ENCODE peak calls at places on chromosomes 11 and 22, in ten cellular contexts. M, J, F, X, K, E, Z, Y, O and I are unnamed samples.

GRCh38 chr22:44535362-44536095 is 37.5 kb upstream of the RTL6 start:
- DNase-seq in M (no peak), J (no peak), F (no peak), X (no peak), K (no peak), E (no peak), Z (no peak), Y (no peak), O (no peak), I (no peak)

GRCh38 chr11:67118059-67118766 is 850 bp upstream of the KDM2A start:
- DNase-seq in M (peak; percentile 28), J (no peak), F (no peak), X (peak; percentile 61), K (no peak), E (no peak), Z (no peak), Y (no peak), O (no peak), I (no peak)

GRCh38 chr11:122692444-122692843 is 36.9 kb downstream of the UBASH3B start:
- DNase-seq in M (no peak), J (no peak), F (no peak), X (no peak), K (no peak), E (no peak), Z (no peak), Y (no peak), O (no peak), I (no peak)

GRCh38 chr11:117870176-117870952 is 6.1 kb downstream of the FXYD6 start:
- DNase-seq in M (peak; percentile 31), J (no peak), F (no peak), X (no peak), K (no peak), E (no peak), Z (no peak), Y (no peak), O (no peak), I (no peak)

GRCh38 chr11:72433455-72434061 is 773 bp downstream of the CLPB start:
- DNase-seq in M (no peak), J (no peak), F (no peak), X (no peak), K (no peak), E (no peak), Z (peak; percentile 5), Y (no peak), O (no peak), I (no peak)

GRCh38 chr11:76698321-76699043 is 27.9 kb upstream of the LRRC32 start:
- DNase-seq in M (no peak), J (no peak), F (no peak), X (peak; percentile 74), K (no peak), E (no peak), Z (no peak), Y (peak; percentile 35), O (no peak), I (no peak)

GRCh38 chr11:123407124-123407995 is 22.7 kb upstream of the GRAMD1B start:
- DNase-seq in M (peak; percentile 26), J (peak; percentile 32), F (peak; percentile 75), X (peak; percentile 83), K (peak; percentile 69), E (peak; percentile 62), Z (peak; percentile 71), Y (peak; percentile 66), O (no peak), I (peak; percentile 49)

GRCh38 chr11:124578761-124579160 is 9.0 kb downstream of the OR8A1 start:
- DNase-seq in M (no peak), J (no peak), F (no peak), X (no peak), K (no peak), E (no peak), Z (no peak), Y (no peak), O (no peak), I (no peak)

GRCh38 chr11:118095967-118096367 is 9.2 kb upstream of the SMIM35 start:
- DNase-seq in M (no peak), J (no peak), F (no peak), X (no peak), K (no peak), E (no peak), Z (no peak), Y (no peak), O (no peak), I (no peak)

GRCh38 chr11:71330349-71330748 is 78.0 kb upstream of the SHANK2 start:
- DNase-seq in M (no peak), J (no peak), F (no peak), X (no peak), K (no peak), E (no peak), Z (no peak), Y (no peak), O (no peak), I (no peak)

GRCh38 chr11:11065396-11065795 is 207.5 kb upstream of the ZBED5 start:
- DNase-seq in M (no peak), J (no peak), F (no peak), X (peak; percentile 54), K (no peak), E (no peak), Z (no peak), Y (no peak), O (no peak), I (no peak)

GRCh38 chr22:20422965-20423635 is 14.5 kb downstream of the SCARF2 start:
- DNase-seq in M (peak; percentile 93), J (no peak), F (no peak), X (no peak), K (no peak), E (peak; percentile 47), Z (no peak), Y (no peak), O (no peak), I (no peak)

GRCh38 chr11:58576792-58577440 is 1.3 kb upstream of the LPXN start:
- DNase-seq in M (no peak), J (no peak), F (peak; percentile 59), X (no peak), K (peak; percentile 38), E (no peak), Z (peak; percentile 61), Y (no peak), O (no peak), I (peak; percentile 31)

GRCh38 chr22:23889620-23890019 is 4.6 kb upstream of the MIF start:
- DNase-seq in M (no peak), J (no peak), F (no peak), X (no peak), K (no peak), E (no peak), Z (no peak), Y (no peak), O (no peak), I (no peak)

GRCh38 chr11:132943737-132944556 is 588.4 kb downstream of the OPCML start:
- DNase-seq in M (peak; percentile 58), J (peak; percentile 23), F (no peak), X (peak; percentile 43), K (no peak), E (no peak), Z (no peak), Y (peak; percentile 35), O (no peak), I (no peak)

GRCh38 chr11:68947151-68947550 is 33.6 kb downstream of the MRGPRD start:
- DNase-seq in M (no peak), J (no peak), F (no peak), X (no peak), K (no peak), E (no peak), Z (no peak), Y (no peak), O (no peak), I (no peak)

GRCh38 chr11:68948496-68948895 is 32.3 kb downstream of the MRGPRD start:
- DNase-seq in M (no peak), J (no peak), F (no peak), X (no peak), K (no peak), E (no peak), Z (no peak), Y (no peak), O (no peak), I (no peak)

GRCh38 chr11:68950776-68951175 is 30.0 kb downstream of the MRGPRD start:
- DNase-seq in M (no peak), J (peak; percentile 22), F (no peak), X (peak; percentile 55), K (no peak), E (no peak), Z (no peak), Y (no peak), O (no peak), I (no peak)

GRCh38 chr11:68948948-68949347 is 31.8 kb downstream of the MRGPRD start:
- DNase-seq in M (no peak), J (no peak), F (no peak), X (no peak), K (no peak), E (no peak), Z (no peak), Y (no peak), O (no peak), I (no peak)

GRCh38 chr11:68950268-68950667 is 30.5 kb downstream of the MRGPRD start:
- DNase-seq in M (no peak), J (peak; percentile 16), F (peak; percentile 6), X (peak; percentile 66), K (no peak), E (no peak), Z (peak; percentile 10), Y (peak; percentile 31), O (no peak), I (no peak)
- TF ChIP-seq CTCF in M (no peak), J (peak; percentile 53), F (peak; percentile 47), X (peak; percentile 66), K (peak; percentile 75), E (no peak), Z (peak; percentile 46), Y (peak; percentile 50), O (no peak), I (peak; percentile 48)

GRCh38 chr11:130145975-130146776 is 13.4 kb upstream of the ST14 start:
- DNase-seq in M (no peak), J (no peak), F (peak; percentile 94), X (peak; percentile 99), K (no peak), E (peak; percentile 91), Z (peak; percentile 22), Y (peak; percentile 34), O (peak; percentile 73), I (no peak)
- TF ChIP-seq CTCF in M (no peak), J (no peak), F (peak; percentile 79), X (peak; percentile 62), K (peak; percentile 55), E (peak; percentile 2), Z (peak; percentile 30), Y (no peak), O (no peak), I (peak; percentile 19)

GRCh38 chr11:32884770-32885384 is 7.7 kb upstream of the QSER1 start:
- DNase-seq in M (no peak), J (no peak), F (peak; percentile 15), X (no peak), K (peak; percentile 9), E (no peak), Z (no peak), Y (no peak), O (no peak), I (no peak)
- TF ChIP-seq CTCF in M (no peak), J (peak; percentile 57), F (peak; percentile 62), X (peak; percentile 74), K (peak; percentile 71), E (peak; percentile 17), Z (peak; percentile 57), Y (no peak), O (no peak), I (peak; percentile 59)

DNA sequence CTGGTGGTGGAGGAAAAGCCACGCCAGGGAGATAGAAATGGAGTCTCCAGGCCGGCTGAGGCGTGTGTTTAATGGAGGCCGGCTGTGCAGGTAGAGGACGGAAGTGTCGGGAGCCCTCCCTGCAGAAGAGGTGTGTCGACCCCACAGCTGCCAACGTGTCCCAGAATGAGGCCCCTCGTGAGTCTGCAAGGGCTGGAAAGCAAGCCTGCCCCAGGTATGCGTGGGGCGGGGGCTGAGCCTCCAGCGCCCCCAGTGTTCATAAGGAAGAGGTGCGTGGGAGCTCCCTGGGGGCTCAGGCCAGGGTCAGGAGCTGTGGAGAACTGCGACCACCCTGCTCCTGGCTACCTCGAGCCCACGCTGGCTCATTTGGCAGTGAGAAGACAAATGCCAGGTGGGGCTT is 38.0 kb upstream of the JAM3 start:
- DNase-seq in M (no peak), J (no peak), F (no peak), X (no peak), K (no peak), E (no peak), Z (no peak), Y (peak; percentile 45), O (no peak), I (no peak)
- TF ChIP-seq CTCF in M (no peak), J (no peak), F (no peak), X (peak; percentile 75), K (peak; percentile 53), E (no peak), Z (peak; percentile 33), Y (peak; percentile 59), O (no peak), I (peak; percentile 8)